ENCODE peak calls at places on chromosome 10, in ten cellular contexts. K, O, L, A, T, W, J, Q, B and S are unnamed samples.

GRCh38 chr10:65294329-65294728 is 1631.5 kb upstream of the LRRTM3 start:
- DNase-seq in K (no peak), O (no peak), L (no peak), A (no peak), T (peak; percentile 30), W (no peak), J (no peak), Q (no peak), B (peak; percentile 37), S (no peak)

GRCh38 chr10:15097011-15097812 is at the start of gene RPP38:
- DNase-seq in K (peak; percentile 94), O (peak; percentile 93), L (peak; percentile 84), A (peak; percentile 97), T (peak; percentile 97), W (peak; percentile 97), J (peak; percentile 98), Q (peak; percentile 96), B (peak; percentile 90), S (peak; percentile 93)

GRCh38 chr10:120505866-120506265 is 48.8 kb downstream of the PLPP4 start:
- DNase-seq in K (peak; percentile 18), O (peak; percentile 92), L (no peak), A (no peak), T (no peak), W (no peak), J (no peak), Q (no peak), B (peak; percentile 95), S (peak; percentile 41)

GRCh38 chr10:98848361-98848760 is 387.3 kb downstream of the HPSE2 start:
- DNase-seq in K (peak; percentile 1), O (no peak), L (no peak), A (no peak), T (peak; percentile 3), W (no peak), J (no peak), Q (no peak), B (no peak), S (peak; percentile 4)

GRCh38 chr10:121478590-121478989 is 119.7 kb downstream of the FGFR2 start:
- DNase-seq in K (no peak), O (no peak), L (no peak), A (no peak), T (no peak), W (no peak), J (no peak), Q (no peak), B (no peak), S (no peak)

GRCh38 chr10:114278140-114278883 is 39.3 kb downstream of the VWA2 start:
- DNase-seq in K (no peak), O (no peak), L (no peak), A (no peak), T (no peak), W (no peak), J (no peak), Q (peak; percentile 40), B (no peak), S (peak; percentile 14)

GRCh38 chr10:12906051-12906541 is 95.4 kb downstream of the CCDC3 start:
- DNase-seq in K (no peak), O (no peak), L (no peak), A (no peak), T (no peak), W (no peak), J (no peak), Q (no peak), B (peak; percentile 38), S (no peak)

GRCh38 chr10:88095291-88095721 is 231.9 kb downstream of the PTEN start:
- DNase-seq in K (peak; percentile 26), O (peak; percentile 88), L (no peak), A (no peak), T (no peak), W (no peak), J (no peak), Q (no peak), B (peak; percentile 73), S (peak; percentile 91)

GRCh38 chr10:17454181-17454800 is at the start of gene ST8SIA6:
- DNase-seq in K (peak; percentile 25), O (peak; percentile 42), L (no peak), A (peak; percentile 66), T (peak; percentile 78), W (no peak), J (peak; percentile 45), Q (no peak), B (peak; percentile 65), S (peak; percentile 62)

GRCh38 chr10:80173441-80173840 is 31.9 kb downstream of the ANXA11 start:
- DNase-seq in K (no peak), O (no peak), L (no peak), A (no peak), T (no peak), W (no peak), J (no peak), Q (no peak), B (no peak), S (no peak)

DNA sequence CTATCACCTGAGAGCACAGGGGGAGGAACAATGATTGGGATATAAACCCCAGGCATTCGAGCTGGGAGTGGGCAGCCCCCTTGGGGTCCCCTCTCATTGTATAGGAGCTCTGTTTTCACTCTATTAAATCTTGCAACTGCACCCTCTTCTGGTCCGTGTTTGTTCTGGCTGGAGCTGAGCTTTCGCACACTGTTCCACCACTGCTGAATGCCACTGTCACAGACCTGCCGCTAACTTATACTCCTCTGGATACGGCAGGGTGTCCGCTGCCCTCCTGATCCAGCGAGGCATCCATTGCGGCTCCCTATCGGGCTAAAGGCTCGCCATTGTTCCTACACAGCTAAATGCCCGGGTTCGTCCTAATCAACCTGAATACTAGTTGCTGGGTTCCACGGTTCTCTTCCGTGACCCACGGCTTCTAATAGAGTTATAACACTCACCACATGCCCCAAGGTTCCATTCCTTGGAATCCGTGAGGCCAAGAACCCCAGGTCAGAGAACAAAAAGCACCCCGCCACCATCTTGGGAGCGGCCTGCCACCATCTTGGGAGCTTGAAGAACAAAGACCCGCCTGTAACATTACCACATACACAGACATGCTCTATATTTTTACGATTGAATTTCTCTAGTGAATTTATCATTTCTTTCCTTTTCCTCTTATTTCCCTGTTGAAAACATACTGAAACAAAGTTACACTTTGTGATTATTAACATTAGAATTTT is 9.0 kb downstream of the ZWINT start:
- DNase-seq in K (no peak), O (no peak), L (no peak), A (no peak), T (peak; percentile 28), W (no peak), J (no peak), Q (no peak), B (no peak), S (no peak)
- TF ChIP-seq CTCF in K (no peak), O (no peak), L (no peak), A (no peak), T (peak; percentile 36), W (no peak), J (no peak), Q (no peak), B (no peak), S (no peak)

DNA sequence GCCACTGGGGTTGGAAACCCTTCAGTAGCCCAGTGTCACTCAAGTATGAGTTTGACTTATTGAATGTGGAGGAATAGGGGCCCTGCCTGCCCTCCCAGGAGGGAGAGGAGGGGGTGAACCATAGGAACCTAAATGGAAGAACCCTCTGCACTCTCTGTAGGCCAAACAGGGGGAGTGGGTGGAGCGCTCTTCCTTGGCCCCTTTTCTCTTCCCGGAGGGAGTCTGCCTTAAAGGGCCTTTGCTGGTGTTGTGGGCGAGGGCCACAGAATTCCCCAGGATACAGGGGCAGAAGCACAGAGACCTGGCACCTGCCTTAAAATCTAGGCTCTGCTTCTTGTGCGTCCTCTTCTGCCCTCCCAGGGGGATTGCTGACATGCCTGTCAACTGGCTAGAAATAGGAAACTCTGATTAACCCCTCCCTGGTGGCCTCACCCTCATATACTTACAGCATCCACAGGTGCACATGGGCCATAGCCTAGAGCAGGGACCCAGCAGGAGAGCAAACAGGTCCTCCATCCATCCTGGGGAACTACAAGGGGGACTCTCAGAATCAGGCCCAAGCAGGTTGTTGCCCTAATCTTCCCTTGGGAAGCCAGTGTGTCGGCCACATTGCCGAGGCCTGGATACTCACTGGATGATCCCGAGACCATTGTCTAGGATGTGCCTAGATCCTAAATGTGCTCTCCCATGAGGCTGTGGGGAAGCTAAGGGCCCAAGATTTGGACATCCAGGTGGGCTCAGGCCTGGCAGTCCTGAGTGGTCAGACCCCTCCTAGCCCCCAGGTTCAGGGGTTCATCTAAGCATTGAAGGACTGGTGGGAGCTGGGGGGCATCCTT is 3.4 kb downstream of the TRIM8 start:
- DNase-seq in K (no peak), O (no peak), L (no peak), A (no peak), T (no peak), W (no peak), J (no peak), Q (no peak), B (no peak), S (no peak)
- H3K4me3 ChIP-seq in K (peak overlapping the region; percentile 91), O (peak overlapping the region; percentile 86), L (peak overlapping the region; percentile 95), A (peak overlapping the region; percentile 92), T (no peak overlapping the region), W (peak overlapping the region; percentile 54), J (peak overlapping the region; percentile 79), Q (peak overlapping the region; percentile 96), B (peak overlapping the region; percentile 81), S (peak overlapping the region; percentile 91)

GRCh38 chr10:81843042-81843441 is 32.0 kb upstream of the NRG3 start:
- DNase-seq in K (no peak), O (no peak), L (no peak), A (no peak), T (peak; percentile 45), W (no peak), J (no peak), Q (no peak), B (no peak), S (no peak)
- TF ChIP-seq CTCF in K (no peak), O (no peak), L (no peak), A (no peak), T (peak; percentile 76), W (no peak), J (no peak), Q (no peak), B (no peak), S (no peak)

GRCh38 chr10:76040107-76040829 is 608.8 kb downstream of the LRMDA start:
- DNase-seq in K (no peak), O (no peak), L (no peak), A (no peak), T (peak; percentile 39), W (no peak), J (no peak), Q (no peak), B (no peak), S (no peak)

GRCh38 chr10:76040830-76041220 is 609.4 kb downstream of the LRMDA start:
- DNase-seq in K (no peak), O (no peak), L (no peak), A (no peak), T (no peak), W (no peak), J (no peak), Q (no peak), B (no peak), S (no peak)

GRCh38 chr10:76037531-76037930 is 606.1 kb downstream of the LRMDA start:
- DNase-seq in K (peak; percentile 16), O (no peak), L (no peak), A (no peak), T (no peak), W (no peak), J (no peak), Q (no peak), B (peak; percentile 13), S (no peak)

GRCh38 chr10:76036962-76037361 is 605.5 kb downstream of the LRMDA start:
- DNase-seq in K (no peak), O (peak; percentile 65), L (no peak), A (no peak), T (no peak), W (no peak), J (no peak), Q (no peak), B (no peak), S (peak; percentile 74)

DNA sequence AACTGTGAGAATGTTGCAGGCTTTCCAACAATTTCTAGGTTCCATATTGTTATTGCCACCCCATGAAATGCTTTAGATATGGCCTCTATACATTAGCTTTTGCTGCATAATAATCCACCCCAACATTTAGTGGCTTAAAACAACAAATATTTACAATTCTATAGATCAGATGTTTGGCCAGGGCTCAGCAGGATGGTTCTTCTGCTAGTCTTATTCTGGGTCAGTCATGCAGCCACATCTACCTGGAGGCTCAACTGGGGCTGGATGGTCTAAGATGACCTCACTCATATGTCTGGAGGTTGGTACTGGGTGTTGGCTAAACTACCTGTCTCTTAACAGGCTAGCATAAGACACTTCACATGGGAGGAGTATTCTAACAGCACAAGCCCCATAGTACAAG is 607.3 kb downstream of the LRMDA start:
- DNase-seq in K (no peak), O (no peak), L (no peak), A (no peak), T (no peak), W (no peak), J (no peak), Q (no peak), B (no peak), S (no peak)
- H3K4me3 ChIP-seq in K (no peak overlapping the region), O (no peak overlapping the region), L (no peak overlapping the region), A (no peak overlapping the region), T (no peak overlapping the region), W (no peak overlapping the region), J (no peak overlapping the region), Q (no peak overlapping the region), B (no peak overlapping the region), S (no peak overlapping the region)